ENCODE peak calls at places on chromosomes 1 and 21, in five cellular contexts. One of them, this sample, is unnamed.
A peak's percentile ranks its signal among the peaks of the same experiment; 100 is the strongest.

GRCh38 chr1:156095906-156096508 is 13.7 kb upstream of the MEX3A start:
- DNase-seq in breast epithelium: no peak
- DNase-seq in body of pancreas: no peak
- DNase-seq in tibial artery: no peak
- DNase-seq in GM23338: no peak
- DNase-seq in this sample: no peak

GRCh38 chr1:117210831-117211261 is at the start of gene VTCN1:
- DNase-seq in breast epithelium: peak; percentile 86
- DNase-seq in body of pancreas: peak; percentile 56
- DNase-seq in tibial artery: no peak
- DNase-seq in GM23338: no peak
- DNase-seq in this sample: peak; percentile 42

GRCh38 chr1:10651377-10651776 is 145.1 kb downstream of the CASZ1 start:
- DNase-seq in breast epithelium: no peak
- DNase-seq in body of pancreas: no peak
- DNase-seq in tibial artery: no peak
- DNase-seq in GM23338: peak; percentile 65
- DNase-seq in this sample: no peak

GRCh38 chr1:64077281-64077940 is 126.0 kb upstream of the UBE2U start:
- DNase-seq in breast epithelium: no peak
- DNase-seq in body of pancreas: no peak
- DNase-seq in tibial artery: no peak
- DNase-seq in GM23338: no peak
- DNase-seq in this sample: peak; percentile 84

GRCh38 chr1:90761781-90762589 is 44.9 kb upstream of the BARHL2 start:
- DNase-seq in breast epithelium: no peak
- DNase-seq in body of pancreas: peak; percentile 38
- DNase-seq in tibial artery: no peak
- DNase-seq in GM23338: peak; percentile 18
- DNase-seq in this sample: no peak

GRCh38 chr1:196205882-196206281 is 402.4 kb downstream of the KCNT2 start:
- DNase-seq in breast epithelium: no peak
- DNase-seq in body of pancreas: no peak
- DNase-seq in tibial artery: no peak
- DNase-seq in GM23338: no peak
- DNase-seq in this sample: no peak

GRCh38 chr1:107609808-107610207 is 355.2 kb downstream of the VAV3 start:
- DNase-seq in breast epithelium: no peak
- DNase-seq in body of pancreas: no peak
- DNase-seq in tibial artery: no peak
- DNase-seq in GM23338: no peak
- DNase-seq in this sample: no peak

GRCh38 chr1:36759355-36759754 is 275.0 kb downstream of the GRIK3 start:
- DNase-seq in breast epithelium: no peak
- DNase-seq in body of pancreas: no peak
- DNase-seq in tibial artery: no peak
- DNase-seq in GM23338: no peak
- DNase-seq in this sample: no peak

GRCh38 chr1:1900883-1901640 is 10.2 kb upstream of the GNB1 start:
- DNase-seq in breast epithelium: no peak
- DNase-seq in body of pancreas: no peak
- DNase-seq in tibial artery: no peak
- DNase-seq in GM23338: no peak
- DNase-seq in this sample: no peak

GRCh38 chr1:92043621-92044020 is 13.8 kb downstream of the EPHX4 start:
- DNase-seq in breast epithelium: no peak
- DNase-seq in body of pancreas: no peak
- DNase-seq in tibial artery: no peak
- DNase-seq in GM23338: peak; percentile 30
- DNase-seq in this sample: peak; percentile 1

GRCh38 chr1:156859523-156860112 is 701 bp upstream of the INSRR start:
- DNase-seq in breast epithelium: no peak
- DNase-seq in body of pancreas: peak; percentile 24
- DNase-seq in tibial artery: no peak
- DNase-seq in GM23338: peak; percentile 55
- DNase-seq in this sample: no peak

GRCh38 chr1:9397984-9398526 is 105.4 kb downstream of the SPSB1 start:
- DNase-seq in breast epithelium: no peak
- DNase-seq in body of pancreas: no peak
- DNase-seq in tibial artery: no peak
- DNase-seq in GM23338: no peak
- DNase-seq in this sample: no peak

GRCh38 chr1:178271471-178271870 is 177.6 kb downstream of the RASAL2 start:
- DNase-seq in breast epithelium: no peak
- DNase-seq in body of pancreas: no peak
- DNase-seq in tibial artery: no peak
- DNase-seq in GM23338: peak; percentile 28
- DNase-seq in this sample: no peak

GRCh38 chr1:2596530-2597333 is 10.2 kb downstream of the PRXL2B start:
- DNase-seq in breast epithelium: no peak
- DNase-seq in body of pancreas: no peak
- DNase-seq in tibial artery: no peak
- DNase-seq in GM23338: no peak
- DNase-seq in this sample: no peak

GRCh38 chr1:40798366-40799310 is 15.1 kb downstream of the KCNQ4 start:
- DNase-seq in breast epithelium: no peak
- DNase-seq in body of pancreas: no peak
- DNase-seq in tibial artery: no peak
- DNase-seq in GM23338: no peak
- DNase-seq in this sample: no peak

GRCh38 chr1:244353572-244354091 is 98.1 kb downstream of the ADSS2 start:
- DNase-seq in breast epithelium: no peak
- DNase-seq in body of pancreas: peak; percentile 13
- DNase-seq in tibial artery: peak; percentile 77
- DNase-seq in GM23338: peak; percentile 58
- DNase-seq in this sample: peak; percentile 44

GRCh38 chr21:42151148-42152074 is 67.5 kb upstream of the ABCG1 start:
- DNase-seq in breast epithelium: peak; percentile 25
- DNase-seq in body of pancreas: no peak
- DNase-seq in tibial artery: no peak
- DNase-seq in GM23338: no peak
- DNase-seq in this sample: no peak

GRCh38 chr1:207172885-207173284 is 68.9 kb downstream of the C4BPA start:
- DNase-seq in breast epithelium: no peak
- DNase-seq in body of pancreas: no peak
- DNase-seq in tibial artery: no peak
- DNase-seq in GM23338: no peak
- DNase-seq in this sample: no peak

DNA sequence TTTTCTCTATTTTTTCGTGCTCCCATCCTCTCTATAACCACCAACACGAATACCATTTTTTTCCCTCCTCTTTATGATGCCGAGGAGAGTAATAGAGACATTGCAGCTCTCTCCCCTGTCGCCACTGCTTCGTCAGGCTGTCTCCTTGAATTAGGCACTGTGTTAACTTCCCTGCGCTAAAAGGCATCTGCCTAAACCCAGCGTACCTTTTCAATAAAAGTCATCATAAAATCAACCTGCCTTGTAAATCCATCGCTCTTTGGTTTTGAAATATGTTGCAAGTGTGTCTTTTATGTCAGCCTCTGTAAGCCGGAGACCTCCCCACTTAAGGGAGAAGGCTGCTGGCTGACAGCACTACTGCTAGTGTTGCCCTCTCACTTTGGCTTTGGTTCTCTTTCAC is 8.7 kb downstream of the RNF220 start:
- DNase-seq in breast epithelium: no peak
- DNase-seq in body of pancreas: no peak
- DNase-seq in tibial artery: no peak
- DNase-seq in GM23338: no peak
- DNase-seq in this sample: no peak
- H3K27me3 ChIP-seq in breast epithelium: peaks cover 97% of the 10 kb centered on the region
- H3K27me3 ChIP-seq in body of pancreas: peaks cover 53% of the 10 kb centered on the region
- H3K27me3 ChIP-seq in tibial artery: peaks cover 3% of the 10 kb centered on the region
- H3K27me3 ChIP-seq in GM23338: peaks cover 31% of the 10 kb centered on the region
- H3K27me3 ChIP-seq in this sample: peaks cover 97% of the 10 kb centered on the region

GRCh38 chr1:228361314-228362140 is 45.1 kb downstream of the TRIM11 start:
- DNase-seq in breast epithelium: no peak
- DNase-seq in body of pancreas: no peak
- DNase-seq in tibial artery: no peak
- DNase-seq in GM23338: no peak
- DNase-seq in this sample: no peak
- H3K27ac ChIP-seq in breast epithelium: no peak overlapping the region
- H3K27ac ChIP-seq in body of pancreas: peak overlapping the region; percentile 45
- H3K27ac ChIP-seq in tibial artery: no peak overlapping the region
- H3K27ac ChIP-seq in GM23338: no peak overlapping the region
- H3K27ac ChIP-seq in this sample: no peak overlapping the region

GRCh38 chr1:214634267-214634666 is 31.3 kb downstream of the CENPF start:
- DNase-seq in breast epithelium: no peak
- DNase-seq in body of pancreas: no peak
- DNase-seq in tibial artery: no peak
- DNase-seq in GM23338: no peak
- DNase-seq in this sample: no peak
- H3K4me1 ChIP-seq in breast epithelium: no peaks in the 10 kb centered on the region
- H3K4me1 ChIP-seq in body of pancreas: no peaks in the 10 kb centered on the region
- H3K4me1 ChIP-seq in tibial artery: no peaks in the 10 kb centered on the region
- H3K4me1 ChIP-seq in GM23338: no peaks in the 10 kb centered on the region
- H3K4me1 ChIP-seq in this sample: no peaks in the 10 kb centered on the region

GRCh38 chr1:228490120-228491078 is 3.2 kb downstream of the RNF187 start:
- DNase-seq in breast epithelium: no peak
- DNase-seq in body of pancreas: no peak
- DNase-seq in tibial artery: no peak
- DNase-seq in GM23338: no peak
- DNase-seq in this sample: no peak
- H3K27me3 ChIP-seq in breast epithelium: no peaks in the 10 kb centered on the region
- H3K27me3 ChIP-seq in body of pancreas: no peaks in the 10 kb centered on the region
- H3K27me3 ChIP-seq in tibial artery: no peaks in the 10 kb centered on the region
- H3K27me3 ChIP-seq in GM23338: peaks cover 2% of the 10 kb centered on the region
- H3K27me3 ChIP-seq in this sample: no peaks in the 10 kb centered on the region

GRCh38 chr1:234620272-234620711 is 10.3 kb upstream of the IRF2BP2 start:
- DNase-seq in breast epithelium: no peak
- DNase-seq in body of pancreas: peak; percentile 21
- DNase-seq in tibial artery: no peak
- DNase-seq in GM23338: no peak
- DNase-seq in this sample: no peak
- H3K27ac ChIP-seq in breast epithelium: peak overlapping the region; percentile 53
- H3K27ac ChIP-seq in body of pancreas: peak overlapping the region; percentile 75
- H3K27ac ChIP-seq in tibial artery: peak overlapping the region; percentile 98
- H3K27ac ChIP-seq in GM23338: no peak overlapping the region
- H3K27ac ChIP-seq in this sample: no peak overlapping the region

GRCh38 chr1:180940445-180940844 is 27.7 kb downstream of the KIAA1614 start:
- DNase-seq in breast epithelium: no peak
- DNase-seq in body of pancreas: no peak
- DNase-seq in tibial artery: no peak
- DNase-seq in GM23338: no peak
- DNase-seq in this sample: no peak
- H3K4me1 ChIP-seq in breast epithelium: no peaks in the 10 kb centered on the region
- H3K4me1 ChIP-seq in body of pancreas: no peaks in the 10 kb centered on the region
- H3K4me1 ChIP-seq in tibial artery: no peaks in the 10 kb centered on the region
- H3K4me1 ChIP-seq in GM23338: no peaks in the 10 kb centered on the region
- H3K4me1 ChIP-seq in this sample: no peaks in the 10 kb centered on the region

GRCh38 chr1:193025218-193025617 is 33.9 kb downstream of the UCHL5 start:
- DNase-seq in breast epithelium: no peak
- DNase-seq in body of pancreas: no peak
- DNase-seq in tibial artery: no peak
- DNase-seq in GM23338: no peak
- DNase-seq in this sample: no peak
- H3K27me3 ChIP-seq in breast epithelium: no peaks in the 10 kb centered on the region
- H3K27me3 ChIP-seq in body of pancreas: no peaks in the 10 kb centered on the region
- H3K27me3 ChIP-seq in tibial artery: no peaks in the 10 kb centered on the region
- H3K27me3 ChIP-seq in GM23338: no peaks in the 10 kb centered on the region
- H3K27me3 ChIP-seq in this sample: no peaks in the 10 kb centered on the region

GRCh38 chr1:42932442-42932941 is 26.2 kb downstream of the SLC2A1 start:
- DNase-seq in breast epithelium: peak; percentile 30
- DNase-seq in body of pancreas: peak; percentile 7
- DNase-seq in tibial artery: no peak
- DNase-seq in GM23338: no peak
- DNase-seq in this sample: no peak
- H3K27ac ChIP-seq in breast epithelium: peak overlapping the region; percentile 93
- H3K27ac ChIP-seq in body of pancreas: peak overlapping the region; percentile 26
- H3K27ac ChIP-seq in tibial artery: peak overlapping the region; percentile 47
- H3K27ac ChIP-seq in GM23338: peak overlapping the region; percentile 88
- H3K27ac ChIP-seq in this sample: peak overlapping the region; percentile 96

GRCh38 chr1:32767641-32768040 is 49.5 kb downstream of the YARS1 start:
- DNase-seq in breast epithelium: no peak
- DNase-seq in body of pancreas: no peak
- DNase-seq in tibial artery: no peak
- DNase-seq in GM23338: no peak
- DNase-seq in this sample: no peak
- H3K4me1 ChIP-seq in breast epithelium: peaks cover 35% of the 10 kb centered on the region
- H3K4me1 ChIP-seq in body of pancreas: peaks cover 68% of the 10 kb centered on the region
- H3K4me1 ChIP-seq in tibial artery: peaks cover 33% of the 10 kb centered on the region
- H3K4me1 ChIP-seq in GM23338: peaks cover 45% of the 10 kb centered on the region
- H3K4me1 ChIP-seq in this sample: peaks cover 58% of the 10 kb centered on the region